ENCODE peak calls at places on chromosomes 12 and 14, in six cellular contexts. X is IMR-90, V is mesenchymal stem cell, Y is neuronal stem cell, U is mesendoderm, N is H1. T is an unnamed sample.

GRCh38 chr14:89226789-89227489 is 190.1 kb downstream of the FOXN3 start:
- DNase-seq in Y (no peak), V (no peak), N (no peak), U (no peak), X (no peak), T (no peak)

GRCh38 chr14:100747021-100747586 is 20.4 kb downstream of the DLK1 start:
- DNase-seq in X (peak; percentile 92), Y (no peak), U (no peak), V (peak; percentile 96), N (no peak), T (peak; percentile 8)

GRCh38 chr14:69629225-69630127 is 18.1 kb downstream of the SUSD6 start:
- DNase-seq in Y (no peak), X (peak; percentile 50), U (no peak), N (no peak), V (no peak), T (no peak)

GRCh38 chr12:112380663-112381420 is 1.4 kb downstream of the HECTD4 start:
- DNase-seq in X (no peak), U (no peak), N (no peak), V (peak; percentile 28), Y (no peak), T (peak; percentile 51)

GRCh38 chr14:100580316-100581227 is 6.6 kb downstream of the BEGAIN start:
- DNase-seq in Y (no peak), N (no peak), X (no peak), U (no peak), V (no peak), T (no peak)

GRCh38 chr12:40034712-40035111 is 71.2 kb downstream of the SLC2A13 start:
- DNase-seq in U (peak; percentile 51), N (no peak), X (peak; percentile 7), V (no peak), Y (no peak), T (no peak)

GRCh38 chr12:99910342-99910741 is 74.4 kb downstream of the ANKS1B start:
- DNase-seq in U (no peak), Y (no peak), X (no peak), N (no peak), V (peak; percentile 46), T (no peak)

GRCh38 chr12:74847169-74847568 is 309.5 kb downstream of the ATXN7L3B start:
- DNase-seq in V (no peak), N (no peak), X (no peak), U (no peak), Y (no peak), T (no peak)

GRCh38 chr14:88426271-88426670 is 40.8 kb downstream of the SPATA7 start:
- DNase-seq in Y (no peak), X (peak; percentile 74), U (no peak), V (peak; percentile 35), N (no peak), T (no peak)

GRCh38 chr12:92146497-92146828 is 817 bp upstream of the BTG1 start:
- DNase-seq in V (no peak), U (no peak), X (peak; percentile 59), N (no peak), Y (no peak), T (no peak)

GRCh38 chr12:125835852-125836251 is 770.6 kb downstream of the AACS start:
- DNase-seq in V (no peak), U (no peak), X (no peak), N (no peak), Y (no peak), T (no peak)

GRCh38 chr12:56880416-56881035 is 53.7 kb downstream of the SDR9C7 start:
- DNase-seq in X (no peak), N (no peak), Y (no peak), V (peak; percentile 22), U (no peak), T (no peak)

GRCh38 chr14:89654998-89655397 is 238.0 kb upstream of the FOXN3 start:
- DNase-seq in Y (no peak), U (no peak), V (no peak), N (no peak), X (no peak), T (no peak)

GRCh38 chr12:127893875-127894635 is 372.9 kb upstream of the TMEM132C start:
- DNase-seq in U (peak; percentile 74), X (no peak), Y (no peak), N (peak; percentile 10), V (no peak), T (peak; percentile 59)

GRCh38 chr14:77098470-77099353 is 654 bp downstream of the CIPC start:
- DNase-seq in X (no peak), U (no peak), N (no peak), V (no peak), Y (no peak), T (peak; percentile 44)

GRCh38 chr12:22792198-22792597 is 167.2 kb downstream of the ETNK1 start:
- DNase-seq in U (no peak), V (no peak), Y (no peak), X (no peak), N (no peak), T (no peak)

GRCh38 chr14:22885975-22886374 is 3.0 kb downstream of the REM2 start:
- DNase-seq in Y (no peak), X (no peak), U (no peak), V (no peak), N (no peak), T (no peak)

GRCh38 chr14:85118274-85118673 is 411.7 kb upstream of the FLRT2 start:
- DNase-seq in V (peak; percentile 22), X (no peak), Y (no peak), U (no peak), N (no peak), T (no peak)

GRCh38 chr14:58572092-58572853 is 65.5 kb upstream of the DACT1 start:
- DNase-seq in U (peak; percentile 24), X (peak; percentile 89), Y (no peak), N (no peak), V (peak; percentile 92), T (no peak)

GRCh38 chr14:104891664-104892500 is 26.8 kb downstream of the CEP170B start:
- DNase-seq in V (no peak), Y (no peak), X (no peak), N (no peak), U (no peak), T (peak; percentile 29)

GRCh38 chr14:56810850-56811595 is 744 bp upstream of the OTX2 start:
- DNase-seq in N (no peak), X (no peak), V (no peak), U (peak; percentile 65), Y (no peak), T (peak; percentile 61)

GRCh38 chr12:93317227-93317626 is 60.5 kb upstream of the NUDT4 start:
- DNase-seq in X (no peak), Y (no peak), U (peak; percentile 41), N (no peak), V (no peak), T (no peak)

GRCh38 chr14:80084196-80084595 is 127.1 kb downstream of the DIO2 start:
- DNase-seq in U (no peak), V (no peak), X (no peak), Y (no peak), N (no peak), T (no peak)

DNA sequence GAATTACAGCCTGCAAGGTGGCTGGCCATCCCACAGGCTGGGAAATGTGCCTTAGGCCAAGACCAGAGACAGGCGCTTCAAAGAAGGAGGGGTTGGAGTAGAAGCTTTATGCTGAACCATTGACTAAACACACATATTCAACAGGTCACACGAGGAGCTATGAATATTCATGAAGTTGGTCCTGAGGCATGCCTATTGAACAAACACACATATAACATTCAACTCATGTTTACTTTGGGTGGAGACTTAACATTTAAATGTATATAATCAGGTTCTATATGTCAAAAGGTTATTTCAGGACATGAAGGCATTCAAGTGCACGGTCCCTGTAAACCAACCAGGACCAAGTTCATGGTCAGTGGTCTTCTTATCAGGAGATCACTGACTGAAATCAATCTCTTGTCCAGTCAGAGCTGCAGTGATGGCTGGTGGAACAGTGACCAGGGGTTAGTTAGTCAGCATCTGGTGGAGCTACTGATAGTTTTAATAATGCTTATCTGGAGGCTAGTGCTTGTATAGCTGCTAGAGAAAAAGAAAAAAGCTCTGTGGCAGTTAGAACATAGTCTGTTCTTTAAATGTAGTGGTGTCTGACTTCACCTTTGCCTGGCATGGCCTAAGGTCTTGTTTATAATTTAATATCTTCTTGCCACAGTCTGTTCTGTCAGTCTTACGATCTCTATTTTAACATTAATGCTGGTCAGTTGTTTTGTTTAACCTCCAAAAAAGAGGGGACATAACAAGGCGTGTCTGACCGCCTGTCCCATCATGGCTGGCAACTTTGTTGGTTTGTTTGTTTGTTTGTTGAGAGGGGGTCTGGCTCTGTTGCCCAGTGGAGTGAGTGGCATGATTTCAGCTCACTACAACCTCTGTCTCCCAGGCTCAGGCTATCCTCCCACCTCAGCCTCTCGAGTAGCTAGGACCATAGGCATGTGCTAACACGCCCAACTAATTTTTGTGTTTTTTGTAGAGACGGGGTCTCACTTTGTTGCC is 35.8 kb upstream of the ITPR2 start:
- DNase-seq in Y (no peak), U (no peak), N (no peak), X (no peak), V (no peak), T (no peak)
- H2BK15ac ChIP-seq in Y (no peak overlapping the region), U (no peak overlapping the region), N (no peak overlapping the region), X (no peak overlapping the region), V (no peak overlapping the region), T (no peak overlapping the region)

DNA sequence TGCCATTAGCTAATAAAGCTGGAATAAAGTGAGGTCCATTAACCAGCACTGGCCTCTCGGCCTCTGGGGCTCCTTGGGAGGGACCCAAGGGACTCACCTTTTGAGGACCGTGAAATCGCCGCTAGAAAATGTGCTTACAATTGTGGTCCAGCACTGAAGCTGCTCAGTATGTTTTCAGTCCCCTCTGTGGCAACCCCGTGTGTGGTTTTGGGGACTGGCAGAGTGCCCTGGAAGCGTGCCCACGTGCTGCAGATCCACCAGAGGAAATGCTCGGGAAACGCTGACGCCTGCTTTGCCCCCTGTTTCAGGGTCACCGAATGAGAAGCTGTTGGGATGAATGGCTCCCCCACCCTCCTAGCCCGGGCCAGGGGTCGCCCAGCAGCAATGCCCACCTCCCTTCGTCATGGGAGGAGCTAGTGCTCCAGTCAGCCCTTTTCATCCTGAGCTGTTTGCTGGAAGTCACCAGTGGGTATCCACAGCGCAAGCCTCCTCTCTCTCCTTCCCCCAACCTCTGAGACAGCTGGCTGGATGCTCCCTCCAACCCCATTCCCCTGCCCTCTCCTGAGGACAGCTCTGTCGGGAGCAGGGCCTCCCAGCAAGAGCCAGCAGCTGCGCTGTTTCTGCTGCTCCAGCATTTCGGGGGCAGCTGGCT is 33.1 kb upstream of the PPP1R13B start:
- DNase-seq in U (no peak), V (no peak), Y (no peak), X (peak; percentile 51), N (no peak), T (no peak)
- H2BK15ac ChIP-seq in U (no peak overlapping the region), V (no peak overlapping the region), Y (peak overlapping the region; percentile 6), X (no peak overlapping the region), N (peak overlapping the region; percentile 31), T (no peak overlapping the region)

GRCh38 chr12:94965982-94966381 is 37.5 kb downstream of the NDUFA12 start:
- DNase-seq in N (no peak), X (no peak), Y (no peak), U (no peak), V (no peak), T (no peak)

GRCh38 chr12:94972795-94973194 is 30.7 kb downstream of the NDUFA12 start:
- DNase-seq in U (no peak), N (no peak), X (no peak), Y (no peak), V (no peak), T (no peak)

GRCh38 chr12:94970560-94970959 is 32.9 kb downstream of the NDUFA12 start:
- DNase-seq in X (no peak), Y (no peak), U (no peak), V (no peak), N (no peak), T (no peak)

GRCh38 chr12:94971923-94972322 is 31.6 kb downstream of the NDUFA12 start:
- DNase-seq in V (no peak), X (no peak), U (no peak), N (no peak), Y (no peak), T (no peak)

GRCh38 chr12:94969424-94969823 is 34.1 kb downstream of the NDUFA12 start:
- DNase-seq in Y (no peak), N (no peak), U (no peak), V (no peak), X (no peak), T (no peak)
- H2BK15ac ChIP-seq in Y (no peak overlapping the region), N (no peak overlapping the region), U (no peak overlapping the region), V (no peak overlapping the region), X (no peak overlapping the region), T (no peak overlapping the region)

GRCh38 chr12:76792828-76793227 is 28.9 kb downstream of the ZDHHC17 start:
- DNase-seq in N (no peak), X (no peak), V (no peak), Y (no peak), U (no peak), T (no peak)
- H2BK15ac ChIP-seq in N (no peak overlapping the region), X (no peak overlapping the region), V (no peak overlapping the region), Y (no peak overlapping the region), U (no peak overlapping the region), T (no peak overlapping the region)

T was measured in H9.